ENCODE peak calls at places on chromosomes 1 and 21, in six cellular contexts. V is MM.1S, F is colonic mucosa, A is RWPE1, O is psoas muscle, Q is suprapubic skin. N is an unnamed sample.

GRCh38 chr1:30895942-30896660 is 12.5 kb downstream of the SDC3 start:
- DNase-seq in V (no peak), F (no peak), A (no peak), O (no peak), Q (no peak), N (no peak)

GRCh38 chr1:172917972-172918371 is 132.8 kb downstream of the TNFSF18 start:
- DNase-seq in V (no peak), F (no peak), A (peak), O (no peak), Q (no peak), N (no peak)

GRCh38 chr21:35559128-35559831 is 501.0 kb downstream of the SETD4 start:
- DNase-seq in V (no peak), F (no peak), A (no peak), O (no peak), Q (no peak), N (no peak)

GRCh38 chr1:191876631-191877030 is 281.6 kb upstream of the RGS18 start:
- DNase-seq in V (no peak), F (no peak), A (no peak), O (no peak), Q (no peak), N (no peak)

GRCh38 chr1:23114424-23115079 is 54.1 kb downstream of the LUZP1 start:
- DNase-seq in V (no peak), F (no peak), A (no peak), O (no peak), Q (no peak), N (no peak)

GRCh38 chr1:58903450-58904298 is 119.8 kb upstream of the JUN start:
- DNase-seq in V (peak), F (peak), A (peak), O (peak), Q (peak), N (peak)

GRCh38 chr1:235888119-235888643 is 21.5 kb upstream of the LYST start:
- DNase-seq in V (peak), F (no peak), A (no peak), O (no peak), Q (no peak), N (peak)

GRCh38 chr1:153371231-153371630 is 4.2 kb downstream of the S100A12 start:
- DNase-seq in V (no peak), F (peak), A (no peak), O (no peak), Q (no peak), N (no peak)

DNA sequence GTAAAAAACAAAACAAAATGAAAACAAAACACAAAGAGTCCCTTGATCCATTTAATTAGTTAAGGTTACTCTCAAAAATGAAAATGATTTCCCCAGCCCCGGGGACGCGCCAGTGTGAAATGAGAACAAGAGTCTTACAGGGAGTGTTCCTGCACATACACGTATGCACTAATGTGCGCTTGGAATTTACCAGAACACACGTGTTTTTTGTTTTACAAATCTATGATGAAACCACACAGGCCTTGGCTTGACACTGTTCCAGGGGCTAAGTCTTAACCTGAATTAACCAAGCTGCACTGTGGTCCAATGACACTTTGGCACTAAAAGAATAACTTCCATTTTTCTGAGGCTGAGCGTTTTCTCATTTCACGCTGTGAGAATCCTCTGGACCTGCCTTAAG is 63.7 kb downstream of the SLC45A1 start:
- DNase-seq in V (no peak), F (no peak), A (no peak), O (no peak), Q (no peak), N (no peak)
- TF ChIP-seq CTCF in V (no peak), F (no peak), A (no peak), O (no peak), Q (no peak), N (no peak)

DNA sequence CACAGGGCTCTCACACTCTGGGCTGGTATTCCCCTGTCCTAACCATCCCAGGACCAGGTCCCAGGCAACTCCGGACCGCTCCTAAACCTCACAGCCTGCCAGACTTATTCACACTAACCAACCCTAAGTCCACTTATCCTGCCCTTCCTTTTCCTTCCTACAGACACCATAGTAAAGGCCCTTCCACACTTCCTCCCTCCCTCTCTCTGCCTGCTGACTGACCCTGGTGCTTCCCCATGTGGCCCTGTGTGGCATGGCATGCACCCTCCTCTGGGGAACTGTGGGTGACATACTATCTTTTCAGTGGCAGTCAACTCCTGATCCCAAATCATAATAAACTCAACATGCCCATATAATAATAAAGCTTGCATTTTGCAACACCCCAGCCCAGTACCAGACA is 155.1 kb upstream of the DNAH14 start:
- DNase-seq in V (no peak), F (no peak), A (no peak), O (no peak), Q (no peak), N (no peak)
- TF ChIP-seq CTCF in V (peak), F (no peak), A (no peak), O (no peak), Q (no peak), N (peak)

GRCh38 chr1:116910379-116911165 is 856 bp downstream of the PTGFRN start:
- DNase-seq in V (no peak), F (peak), A (peak), O (peak), Q (peak), N (no peak)

GRCh38 chr1:116912846-116913245 is 3.1 kb downstream of the PTGFRN start:
- DNase-seq in V (no peak), F (no peak), A (no peak), O (no peak), Q (no peak), N (no peak)

GRCh38 chr1:116911166-116911553 is 1.4 kb downstream of the PTGFRN start:
- DNase-seq in V (no peak), F (no peak), A (no peak), O (no peak), Q (no peak), N (no peak)

GRCh38 chr1:116913941-116914340 is 4.2 kb downstream of the PTGFRN start:
- DNase-seq in V (no peak), F (no peak), A (no peak), O (no peak), Q (no peak), N (no peak)

DNA sequence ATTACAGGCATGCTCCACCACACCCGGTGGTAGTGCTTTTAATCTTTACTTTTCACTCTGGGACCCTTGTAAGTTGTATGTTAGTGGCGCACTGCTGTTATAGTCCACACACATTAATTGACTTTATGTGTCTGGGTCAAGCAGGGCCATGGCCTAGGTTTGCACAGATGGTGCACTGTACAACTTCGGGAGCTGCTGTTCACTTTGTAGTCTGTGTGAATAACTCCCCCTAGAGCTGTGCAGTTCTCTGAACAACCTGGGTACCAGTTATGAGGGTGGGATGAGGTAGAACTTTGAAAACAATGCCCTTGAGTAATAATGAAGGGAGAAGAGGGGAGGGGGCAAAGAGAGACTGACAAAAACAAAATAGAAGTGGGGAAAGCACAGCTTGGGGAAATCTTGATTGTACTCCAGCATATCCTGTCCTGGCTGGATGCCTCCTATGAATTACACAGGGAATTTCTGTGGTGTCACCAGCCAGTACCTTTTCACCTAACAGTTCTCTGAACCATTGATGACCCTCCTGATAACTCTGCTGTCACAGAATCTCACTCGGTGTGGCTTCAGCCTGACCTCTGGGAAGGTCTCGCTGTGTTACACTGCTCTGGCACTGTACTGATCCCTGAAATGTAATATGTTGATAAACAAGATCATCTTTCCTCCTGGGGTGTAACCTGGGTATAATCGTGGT is 2.2 kb downstream of the PTGFRN start:
- DNase-seq in V (no peak), F (no peak), A (no peak), O (no peak), Q (no peak), N (no peak)
- TF ChIP-seq CTCF in V (no peak), F (no peak), A (no peak), O (no peak), Q (no peak), N (no peak)

GRCh38 chr1:109499661-109500536 is 6.0 kb downstream of the CYB561D1 start:
- DNase-seq in V (peak), F (peak), A (no peak), O (no peak), Q (no peak), N (no peak)
- TF ChIP-seq CTCF in V (peak), F (peak), A (peak), O (peak), Q (peak), N (peak)

GRCh38 chr1:27616441-27616840 is 12.5 kb upstream of the AHDC1 start:
- DNase-seq in V (no peak), F (no peak), A (no peak), O (no peak), Q (no peak), N (no peak)
- TF ChIP-seq CTCF in V (no peak), F (no peak), A (no peak), O (no peak), Q (no peak), N (peak)

GRCh38 chr1:63917571-63918394 is 144.0 kb downstream of the ROR1 start:
- DNase-seq in V (peak), F (no peak), A (no peak), O (no peak), Q (no peak), N (no peak)
- TF ChIP-seq CTCF in V (peak), F (no peak), A (no peak), O (no peak), Q (no peak), N (peak)

GRCh38 chr1:106217765-106218164 is 838.7 kb upstream of the PRMT6 start:
- DNase-seq in V (no peak), F (no peak), A (no peak), O (no peak), Q (no peak), N (no peak)
- TF ChIP-seq CTCF in V (no peak), F (no peak), A (no peak), O (no peak), Q (no peak), N (no peak)

N was measured in GM13977.